ENCODE peak calls at places on chromosomes 11 and 22, in seven cellular contexts. F, S, G, Q, V, C and W are unnamed samples.

GRCh38 chr11:111633756-111634362 is 31.6 kb downstream of the SIK2 start:
- DNase-seq in C (peak), V (peak), F (no peak), G (no peak), S (no peak), Q (no peak), W (no peak)

GRCh38 chr22:25113316-25113721 is 86.3 kb upstream of the CRYBB3 start:
- DNase-seq in S (no peak), V (no peak), F (peak), G (no peak), Q (no peak), C (peak), W (no peak)

GRCh38 chr11:1351278-1351937 is 38.3 kb upstream of the BRSK2 start:
- DNase-seq in G (no peak), Q (no peak), C (peak), S (no peak), F (peak), V (no peak), W (no peak)

GRCh38 chr11:133531971-133532651 is at the start of gene OPCML:
- DNase-seq in C (no peak), F (no peak), G (no peak), V (peak), Q (no peak), S (no peak), W (no peak)

GRCh38 chr11:134398079-134398444 is 14.0 kb downstream of the B3GAT1 start:
- DNase-seq in Q (no peak), S (no peak), V (peak), F (no peak), C (peak), G (no peak), W (no peak)

GRCh38 chr11:64239662-64240466 is 1.0 kb upstream of the FKBP2 start:
- DNase-seq in C (no peak), Q (no peak), S (no peak), F (peak), G (no peak), V (no peak), W (peak)

GRCh38 chr11:64358907-64359711 is at the start of gene RPS6KA4:
- DNase-seq in F (peak), G (no peak), Q (no peak), C (peak), V (no peak), S (peak), W (peak)

GRCh38 chr11:14906614-14907392 is 14.8 kb upstream of the CYP2R1 start:
- DNase-seq in C (no peak), G (no peak), F (peak), Q (no peak), S (no peak), V (no peak), W (peak)

GRCh38 chr11:108599978-108600377 is 6.4 kb upstream of the EXPH5 start:
- DNase-seq in V (no peak), Q (no peak), S (no peak), C (no peak), F (no peak), G (no peak), W (no peak)

GRCh38 chr11:119144825-119145476 is 3.9 kb upstream of the ABCG4 start:
- DNase-seq in F (peak), Q (no peak), G (no peak), C (peak), V (peak), S (no peak), W (peak)

GRCh38 chr22:48651036-48651890 is 1176.4 kb downstream of the BRD1 start:
- DNase-seq in G (no peak), S (no peak), V (no peak), C (no peak), Q (no peak), F (no peak), W (no peak)

GRCh38 chr22:27223317-27224177 is 566.2 kb downstream of the MIAT start:
- DNase-seq in G (no peak), S (no peak), C (peak), Q (no peak), F (no peak), V (no peak), W (no peak)

GRCh38 chr11:74687237-74688005 is 43.8 kb downstream of the CHRDL2 start:
- DNase-seq in V (no peak), C (peak), Q (no peak), S (no peak), F (no peak), G (no peak), W (no peak)

GRCh38 chr11:34890812-34891211 is 25.4 kb downstream of the APIP start:
- DNase-seq in S (no peak), G (peak), Q (no peak), V (peak), F (peak), C (peak), W (no peak)

GRCh38 chr11:112834277-112834755 is 126.9 kb upstream of the NCAM1 start:
- DNase-seq in Q (no peak), S (no peak), V (peak), G (no peak), C (peak), F (no peak), W (no peak)

GRCh38 chr22:30742291-30743256 is 47.9 kb downstream of the OSBP2 start:
- DNase-seq in Q (no peak), V (no peak), G (no peak), C (peak), F (no peak), S (no peak), W (no peak)

GRCh38 chr11:83801799-83802198 is 515.6 kb upstream of the CCDC90B start:
- DNase-seq in S (no peak), Q (no peak), V (no peak), C (no peak), F (peak), G (no peak), W (no peak)

GRCh38 chr11:47979378-47980092 is 824 bp upstream of the PTPRJ start:
- DNase-seq in G (no peak), V (peak), S (no peak), C (no peak), F (no peak), Q (no peak), W (no peak)

GRCh38 chr11:114134870-114135269 is 75.4 kb downstream of the ZBTB16 start:
- DNase-seq in Q (no peak), S (no peak), C (no peak), G (no peak), V (no peak), F (no peak), W (no peak)

GRCh38 chr11:20116825-20117224 is 43.5 kb downstream of the DBX1 start:
- DNase-seq in S (no peak), V (no peak), G (no peak), Q (no peak), F (no peak), C (no peak), W (no peak)

GRCh38 chr22:33326540-33327295 is 268.5 kb upstream of the SYN3 start:
- DNase-seq in F (peak), V (no peak), Q (no peak), G (no peak), S (no peak), C (no peak), W (no peak)

GRCh38 chr11:123268118-123268517 is 73.1 kb upstream of the CLMP start:
- DNase-seq in Q (no peak), C (no peak), G (peak), V (peak), S (no peak), F (no peak), W (no peak)

GRCh38 chr11:4480577-4481539 is 1.6 kb upstream of the OR52K1 start:
- DNase-seq in S (no peak), G (no peak), V (no peak), C (peak), F (no peak), Q (no peak), W (no peak)

GRCh38 chr11:78476066-78476465 is 58.4 kb upstream of the GAB2 start:
- DNase-seq in Q (no peak), C (peak), F (no peak), G (no peak), V (no peak), S (no peak), W (no peak)

GRCh38 chr11:35145249-35145648 is 6.3 kb downstream of the CD44 start:
- DNase-seq in G (no peak), C (peak), S (no peak), V (no peak), F (no peak), Q (no peak), W (no peak)

GRCh38 chr11:126456783-126457542 is 101.5 kb downstream of the ST3GAL4 start:
- DNase-seq in G (no peak), C (no peak), F (no peak), Q (no peak), S (no peak), V (peak), W (no peak)